ENCODE peak calls at places on chromosomes 12 and 14, in six cellular contexts. R is upper lobe of left lung, T is psoas muscle, P is AG04450, J is fibroblast of lung, X is A549. A is an unnamed sample.

GRCh38 chr14:101956179-101956885 is 8.0 kb upstream of the DYNC1H1 start:
- DNase-seq in X (no peak), R (no peak), P (no peak), T (no peak), J (no peak), A (no peak)

GRCh38 chr12:15274561-15274967 is 47.7 kb upstream of the PTPRO start:
- DNase-seq in P (no peak), X (peak; percentile 11), T (no peak), R (no peak), J (no peak), A (no peak)

GRCh38 chr12:138171-138897 is 71.8 kb downstream of the IQSEC3 start:
- DNase-seq in X (no peak), R (peak; percentile 81), P (no peak), J (no peak), T (no peak), A (no peak)

GRCh38 chr12:49716546-49716945 is 9.3 kb upstream of the FMNL3 start:
- DNase-seq in P (no peak), J (no peak), X (no peak), T (no peak), R (no peak), A (no peak)

GRCh38 chr14:79161576-79161975 is 991.4 kb downstream of the NRXN3 start:
- DNase-seq in J (peak; percentile 42), T (no peak), P (peak; percentile 3), X (peak; percentile 3), R (no peak), A (no peak)

GRCh38 chr12:101018540-101018939 is 191.5 kb downstream of the SLC5A8 start:
- DNase-seq in X (peak; percentile 46), P (peak; percentile 60), T (no peak), J (peak; percentile 100), R (no peak), A (no peak)

GRCh38 chr14:37584211-37585100 is 10.6 kb downstream of the FOXA1 start:
- DNase-seq in P (no peak), T (no peak), X (no peak), R (peak; percentile 87), J (no peak), A (no peak)

GRCh38 chr12:123790901-123791486 is 28.9 kb downstream of the DNAH10 start:
- DNase-seq in J (no peak), R (no peak), T (no peak), X (no peak), P (no peak), A (no peak)

GRCh38 chr12:103664626-103665025 is 77.6 kb downstream of the STAB2 start:
- DNase-seq in J (no peak), R (no peak), X (no peak), T (no peak), P (no peak), A (no peak)

GRCh38 chr12:117507547-117507946 is 146.1 kb upstream of the NOS1 start:
- DNase-seq in T (no peak), P (no peak), R (no peak), J (no peak), X (no peak), A (no peak)

DNA sequence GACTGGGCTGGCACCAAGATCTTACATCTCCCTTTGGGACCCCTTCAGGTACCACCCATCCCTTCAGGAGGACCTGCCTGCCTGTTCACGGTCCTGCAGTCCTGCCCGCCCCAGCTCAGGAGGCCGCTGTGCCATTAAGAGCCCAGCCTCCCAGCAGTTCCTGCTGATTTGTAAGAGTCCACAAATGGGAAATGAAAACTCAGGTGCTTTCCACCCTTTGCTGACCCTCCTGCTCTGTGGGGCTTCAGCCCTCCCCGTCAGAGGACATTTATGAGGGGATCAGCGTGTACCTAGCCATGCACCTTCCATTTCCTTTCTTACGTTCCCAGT is 39.5 kb downstream of the C14orf132 start:
- DNase-seq in J (no peak), X (no peak), R (peak; percentile 43), T (no peak), P (no peak), A (no peak)
- H3K27ac ChIP-seq in J (no peak overlapping the region), X (no peak overlapping the region), R (no peak overlapping the region), T (no peak overlapping the region), P (no peak overlapping the region), A (no peak overlapping the region)

DNA sequence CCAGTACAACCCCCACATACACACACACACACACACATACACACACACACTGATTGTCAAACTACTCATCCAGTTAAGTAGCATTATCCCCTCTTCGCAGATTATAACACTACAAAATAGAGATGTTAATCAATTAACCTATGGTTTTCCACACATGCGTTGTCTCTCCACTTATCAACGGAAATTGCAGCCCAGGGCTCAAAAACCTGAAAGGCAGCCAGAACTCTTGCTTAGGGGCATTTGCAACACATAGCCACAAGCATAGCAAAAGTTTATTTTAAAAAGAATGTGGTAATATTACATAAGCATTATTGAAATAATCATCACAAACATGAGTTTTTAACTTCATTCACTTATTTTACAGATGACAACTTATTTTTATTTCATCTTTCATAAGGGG is 265.8 kb downstream of the SLC16A7 start:
- DNase-seq in R (no peak), J (no peak), P (no peak), T (no peak), X (no peak), A (no peak)
- H3K4me3 ChIP-seq in R (no peak overlapping the region), J (no peak overlapping the region), P (no peak overlapping the region), T (no peak overlapping the region), X (no peak overlapping the region), A (no peak overlapping the region)

GRCh38 chr14:86091811-86092210 is 561.9 kb downstream of the FLRT2 start:
- DNase-seq in T (no peak), X (no peak), R (no peak), P (no peak), J (no peak), A (no peak)

GRCh38 chr14:86088156-86088555 is 558.2 kb downstream of the FLRT2 start:
- DNase-seq in J (no peak), R (no peak), P (no peak), X (no peak), T (no peak), A (no peak)

GRCh38 chr14:86087377-86087776 is 557.4 kb downstream of the FLRT2 start:
- DNase-seq in X (no peak), P (no peak), J (no peak), R (no peak), T (no peak), A (no peak)

GRCh38 chr14:86086962-86087361 is 557.0 kb downstream of the FLRT2 start:
- DNase-seq in J (no peak), X (no peak), R (no peak), T (no peak), P (no peak), A (no peak)
- H3K27ac ChIP-seq in J (no peak overlapping the region), X (no peak overlapping the region), R (no peak overlapping the region), T (no peak overlapping the region), P (no peak overlapping the region), A (no peak overlapping the region)

GRCh38 chr12:53344487-53344823 is 8.3 kb upstream of the SP7 start:
- DNase-seq in X (no peak), P (no peak), T (no peak), J (no peak), R (no peak), A (no peak)
- H3K4me3 ChIP-seq in X (peak overlapping the region; percentile 64), P (peak overlapping the region; percentile 76), T (peak overlapping the region; percentile 70), J (peak overlapping the region; percentile 74), R (no peak overlapping the region), A (peak overlapping the region; percentile 60)

DNA sequence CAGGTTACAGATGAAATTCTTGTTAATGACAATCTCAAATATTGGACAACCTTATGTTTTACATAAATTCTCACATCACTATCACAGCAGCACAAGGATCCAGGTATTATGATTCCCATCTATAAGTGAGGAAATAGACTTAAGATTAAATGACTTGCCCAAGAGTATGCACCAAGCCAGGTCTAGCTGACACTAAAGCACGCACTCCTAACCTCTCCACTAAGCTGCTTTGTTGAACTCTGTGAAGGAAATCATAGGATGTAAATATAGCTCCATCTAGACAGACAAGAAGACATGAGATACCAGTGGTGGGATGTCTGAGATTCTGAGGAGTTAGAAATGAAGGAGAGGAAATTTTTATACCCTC is 87.9 kb downstream of the PHLDA1 start:
- DNase-seq in T (no peak), X (peak; percentile 87), R (no peak), J (no peak), P (no peak), A (no peak)
- H3K27ac ChIP-seq in T (no peak overlapping the region), X (peak overlapping the region; percentile 96), R (peak overlapping the region; percentile 79), J (peak overlapping the region; percentile 39), P (no peak overlapping the region), A (no peak overlapping the region)

GRCh38 chr14:99593971-99594841 is 9.8 kb downstream of the CCDC85C start:
- DNase-seq in X (no peak), P (no peak), J (no peak), T (no peak), R (peak; percentile 21), A (no peak)
- H3K4me3 ChIP-seq in X (no peak overlapping the region), P (no peak overlapping the region), J (no peak overlapping the region), T (no peak overlapping the region), R (no peak overlapping the region), A (no peak overlapping the region)

GRCh38 chr12:68695454-68695853 is 8.7 kb downstream of the NUP107 start:
- DNase-seq in R (no peak), X (no peak), J (no peak), P (no peak), T (no peak), A (no peak)
- H3K27ac ChIP-seq in R (no peak overlapping the region), X (no peak overlapping the region), J (no peak overlapping the region), P (no peak overlapping the region), T (no peak overlapping the region), A (no peak overlapping the region)

GRCh38 chr12:52690351-52691075 is 10.3 kb upstream of the KRT1 start:
- DNase-seq in T (no peak), X (no peak), R (no peak), J (no peak), P (no peak), A (no peak)
- H3K4me3 ChIP-seq in T (peak overlapping the region; percentile 34), X (no peak overlapping the region), R (no peak overlapping the region), J (no peak overlapping the region), P (no peak overlapping the region), A (peak overlapping the region; percentile 44)

GRCh38 chr14:21090940-21091663 is 7.4 kb downstream of the ZNF219 start:
- DNase-seq in T (no peak), X (no peak), J (no peak), R (peak; percentile 84), P (no peak), A (no peak)

GRCh38 chr14:21091784-21092146 is 6.7 kb downstream of the ZNF219 start:
- DNase-seq in R (no peak), X (no peak), T (no peak), P (no peak), J (no peak), A (no peak)

GRCh38 chr14:21092147-21093011 is 6.1 kb downstream of the ZNF219 start:
- DNase-seq in J (peak; percentile 49), T (peak; percentile 83), X (peak; percentile 83), R (peak; percentile 98), P (no peak), A (no peak)

GRCh38 chr14:21093769-21094681 is 4.4 kb downstream of the ZNF219 start:
- DNase-seq in J (peak; percentile 22), T (no peak), X (no peak), P (no peak), R (no peak), A (no peak)

GRCh38 chr14:21093018-21093417 is 5.4 kb downstream of the ZNF219 start:
- DNase-seq in J (no peak), X (no peak), P (no peak), R (peak; percentile 82), T (no peak), A (no peak)
- H3K27ac ChIP-seq in J (no peak overlapping the region), X (no peak overlapping the region), P (no peak overlapping the region), R (no peak overlapping the region), T (no peak overlapping the region), A (peak overlapping the region; percentile 28)